ENCODE peak calls at places on chromosome 6, in seven cellular contexts. One of them, this sample, is unnamed.

GRCh38 chr6:51472745-51473483 is 614.5 kb downstream of the PKHD1 start:
- DNase-seq in natural killer cell: no peak
- DNase-seq in progenitor cell of endocrine pancreas: no peak
- DNase-seq in neural crest cell: no peak
- DNase-seq in foreskin fibroblast: no peak
- DNase-seq in GM12865: no peak
- DNase-seq in IMR-90: no peak
- DNase-seq in this sample: no peak

GRCh38 chr6:24720131-24720603 is 1.2 kb upstream of the C6orf62 start:
- DNase-seq in GM12865: peak; percentile 86
- DNase-seq in progenitor cell of endocrine pancreas: peak; percentile 26
- DNase-seq in neural crest cell: peak; percentile 22
- DNase-seq in IMR-90: peak; percentile 28
- DNase-seq in foreskin fibroblast: peak; percentile 71
- DNase-seq in natural killer cell: peak; percentile 76
- DNase-seq in this sample: peak; percentile 87

GRCh38 chr6:133184798-133185380 is 56.3 kb upstream of the EYA4 start:
- DNase-seq in foreskin fibroblast: peak; percentile 54
- DNase-seq in IMR-90: peak; percentile 53
- DNase-seq in progenitor cell of endocrine pancreas: no peak
- DNase-seq in GM12865: peak; percentile 10
- DNase-seq in neural crest cell: no peak
- DNase-seq in natural killer cell: no peak
- DNase-seq in this sample: no peak

GRCh38 chr6:90078513-90079289 is 184.4 kb downstream of the GJA10 start:
- DNase-seq in progenitor cell of endocrine pancreas: no peak
- DNase-seq in natural killer cell: no peak
- DNase-seq in neural crest cell: no peak
- DNase-seq in GM12865: no peak
- DNase-seq in foreskin fibroblast: no peak
- DNase-seq in IMR-90: no peak
- DNase-seq in this sample: no peak

GRCh38 chr6:156175971-156176421 is 601.2 kb upstream of the ARID1B start:
- DNase-seq in foreskin fibroblast: no peak
- DNase-seq in GM12865: no peak
- DNase-seq in natural killer cell: no peak
- DNase-seq in IMR-90: no peak
- DNase-seq in neural crest cell: no peak
- DNase-seq in progenitor cell of endocrine pancreas: peak; percentile 10
- DNase-seq in this sample: no peak

GRCh38 chr6:168122011-168122410 is 43.0 kb upstream of the FRMD1 start:
- DNase-seq in GM12865: no peak
- DNase-seq in neural crest cell: no peak
- DNase-seq in foreskin fibroblast: no peak
- DNase-seq in progenitor cell of endocrine pancreas: peak; percentile 2
- DNase-seq in IMR-90: no peak
- DNase-seq in natural killer cell: peak; percentile 1
- DNase-seq in this sample: peak; percentile 80

GRCh38 chr6:33802186-33803061 is 1.4 kb downstream of the MLN start:
- DNase-seq in neural crest cell: no peak
- DNase-seq in progenitor cell of endocrine pancreas: no peak
- DNase-seq in natural killer cell: no peak
- DNase-seq in IMR-90: no peak
- DNase-seq in GM12865: no peak
- DNase-seq in foreskin fibroblast: no peak
- DNase-seq in this sample: no peak

GRCh38 chr6:31493875-31494694 is 3.9 kb upstream of the MICB start:
- DNase-seq in foreskin fibroblast: peak; percentile 95
- DNase-seq in progenitor cell of endocrine pancreas: peak; percentile 73
- DNase-seq in natural killer cell: peak; percentile 81
- DNase-seq in GM12865: peak; percentile 86
- DNase-seq in neural crest cell: peak; percentile 81
- DNase-seq in IMR-90: peak; percentile 70
- DNase-seq in this sample: peak; percentile 95

GRCh38 chr6:43149260-43149659 is 21.8 kb upstream of the SRF start:
- DNase-seq in natural killer cell: no peak
- DNase-seq in IMR-90: peak; percentile 50
- DNase-seq in foreskin fibroblast: no peak
- DNase-seq in progenitor cell of endocrine pancreas: no peak
- DNase-seq in neural crest cell: no peak
- DNase-seq in GM12865: no peak
- DNase-seq in this sample: no peak

GRCh38 chr6:137704802-137705165 is 162.3 kb upstream of the TNFAIP3 start:
- DNase-seq in foreskin fibroblast: peak; percentile 12
- DNase-seq in neural crest cell: no peak
- DNase-seq in natural killer cell: no peak
- DNase-seq in GM12865: no peak
- DNase-seq in IMR-90: no peak
- DNase-seq in progenitor cell of endocrine pancreas: no peak
- DNase-seq in this sample: no peak

GRCh38 chr6:107607109-107607508 is 117.2 kb downstream of the SOBP start:
- DNase-seq in neural crest cell: no peak
- DNase-seq in IMR-90: no peak
- DNase-seq in progenitor cell of endocrine pancreas: no peak
- DNase-seq in natural killer cell: no peak
- DNase-seq in GM12865: no peak
- DNase-seq in foreskin fibroblast: no peak
- DNase-seq in this sample: no peak

GRCh38 chr6:27897580-27898206 is 14.5 kb downstream of the OR2B2 start:
- DNase-seq in IMR-90: no peak
- DNase-seq in neural crest cell: no peak
- DNase-seq in foreskin fibroblast: no peak
- DNase-seq in progenitor cell of endocrine pancreas: no peak
- DNase-seq in GM12865: peak; percentile 32
- DNase-seq in natural killer cell: no peak
- DNase-seq in this sample: no peak

GRCh38 chr6:39062014-39062740 is 13.6 kb downstream of the GLP1R start:
- DNase-seq in IMR-90: no peak
- DNase-seq in natural killer cell: no peak
- DNase-seq in GM12865: no peak
- DNase-seq in neural crest cell: no peak
- DNase-seq in progenitor cell of endocrine pancreas: no peak
- DNase-seq in foreskin fibroblast: no peak
- DNase-seq in this sample: no peak

GRCh38 chr6:70166088-70166958 is 136.6 kb downstream of the COL9A1 start:
- DNase-seq in natural killer cell: no peak
- DNase-seq in neural crest cell: peak; percentile 61
- DNase-seq in progenitor cell of endocrine pancreas: peak; percentile 50
- DNase-seq in IMR-90: peak; percentile 15
- DNase-seq in GM12865: peak; percentile 51
- DNase-seq in foreskin fibroblast: peak; percentile 78
- DNase-seq in this sample: no peak

GRCh38 chr6:110653381-110653780 is 161.9 kb downstream of the CDK19 start:
- DNase-seq in neural crest cell: no peak
- DNase-seq in progenitor cell of endocrine pancreas: no peak
- DNase-seq in natural killer cell: no peak
- DNase-seq in IMR-90: no peak
- DNase-seq in foreskin fibroblast: no peak
- DNase-seq in GM12865: no peak
- DNase-seq in this sample: no peak

GRCh38 chr6:155216312-155217028 is 47.3 kb upstream of the CLDN20 start:
- DNase-seq in progenitor cell of endocrine pancreas: no peak
- DNase-seq in foreskin fibroblast: no peak
- DNase-seq in natural killer cell: no peak
- DNase-seq in GM12865: no peak
- DNase-seq in IMR-90: no peak
- DNase-seq in neural crest cell: no peak
- DNase-seq in this sample: no peak

GRCh38 chr6:135306740-135307420 is 125.8 kb downstream of the MYB start:
- DNase-seq in foreskin fibroblast: no peak
- DNase-seq in progenitor cell of endocrine pancreas: no peak
- DNase-seq in neural crest cell: no peak
- DNase-seq in natural killer cell: no peak
- DNase-seq in GM12865: no peak
- DNase-seq in IMR-90: no peak
- DNase-seq in this sample: no peak

GRCh38 chr6:116779569-116780164 is 14.1 kb upstream of the FAM162B start:
- DNase-seq in foreskin fibroblast: peak; percentile 53
- DNase-seq in IMR-90: peak; percentile 36
- DNase-seq in GM12865: peak; percentile 40
- DNase-seq in progenitor cell of endocrine pancreas: no peak
- DNase-seq in natural killer cell: no peak
- DNase-seq in neural crest cell: no peak
- DNase-seq in this sample: no peak

GRCh38 chr6:156167289-156168076 is 609.7 kb upstream of the ARID1B start:
- DNase-seq in foreskin fibroblast: peak; percentile 6
- DNase-seq in natural killer cell: no peak
- DNase-seq in IMR-90: peak; percentile 41
- DNase-seq in neural crest cell: no peak
- DNase-seq in progenitor cell of endocrine pancreas: no peak
- DNase-seq in GM12865: no peak
- DNase-seq in this sample: no peak

DNA sequence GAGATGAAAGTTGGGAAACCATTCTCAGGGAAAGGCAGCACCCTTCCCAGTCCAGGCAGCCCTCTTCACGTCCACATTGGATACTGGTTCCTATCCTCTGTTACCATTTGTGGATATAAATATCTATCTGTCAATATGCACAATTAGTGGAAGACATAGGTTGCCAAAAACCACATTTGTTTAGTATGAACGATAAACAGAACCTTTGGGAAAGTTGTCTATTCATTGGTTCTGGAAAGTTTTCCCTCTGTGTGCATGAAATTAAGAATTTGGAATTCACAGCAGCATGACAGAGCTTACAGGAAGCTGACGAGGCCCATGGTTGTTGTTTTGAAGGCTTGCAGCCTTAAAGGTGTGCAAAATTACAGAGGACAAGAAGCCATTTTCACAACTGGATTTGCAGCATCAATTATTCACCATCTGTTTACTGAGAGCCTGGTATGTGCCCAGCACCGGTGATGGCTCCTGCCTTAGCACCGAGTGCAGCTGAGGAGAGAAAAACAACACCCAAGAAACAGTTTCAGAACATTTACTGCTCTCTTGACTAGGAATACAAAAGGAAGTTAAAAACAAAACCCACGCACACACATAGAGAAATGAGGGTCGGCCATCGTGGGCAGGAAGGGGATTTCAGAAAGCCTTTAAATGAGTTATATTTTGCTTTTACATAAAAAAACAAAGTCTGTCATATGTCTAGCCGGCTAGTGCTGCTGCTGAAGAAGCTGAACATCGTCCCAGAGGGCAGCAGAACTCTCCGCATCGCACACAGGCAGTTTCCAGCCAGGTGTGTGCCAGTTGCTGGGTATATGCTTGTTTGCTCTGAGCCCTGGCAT is 319.6 kb downstream of the FARS2 start:
- DNase-seq in natural killer cell: no peak
- DNase-seq in foreskin fibroblast: no peak
- DNase-seq in progenitor cell of endocrine pancreas: no peak
- DNase-seq in neural crest cell: no peak
- DNase-seq in IMR-90: no peak
- DNase-seq in GM12865: peak; percentile 24
- DNase-seq in this sample: no peak
- TF ChIP-seq CTCF in natural killer cell: no peak
- TF ChIP-seq CTCF in foreskin fibroblast: no peak
- TF ChIP-seq CTCF in progenitor cell of endocrine pancreas: no peak
- TF ChIP-seq CTCF in neural crest cell: no peak
- TF ChIP-seq CTCF in IMR-90: no peak
- TF ChIP-seq CTCF in GM12865: no peak
- TF ChIP-seq CTCF in this sample: no peak

DNA sequence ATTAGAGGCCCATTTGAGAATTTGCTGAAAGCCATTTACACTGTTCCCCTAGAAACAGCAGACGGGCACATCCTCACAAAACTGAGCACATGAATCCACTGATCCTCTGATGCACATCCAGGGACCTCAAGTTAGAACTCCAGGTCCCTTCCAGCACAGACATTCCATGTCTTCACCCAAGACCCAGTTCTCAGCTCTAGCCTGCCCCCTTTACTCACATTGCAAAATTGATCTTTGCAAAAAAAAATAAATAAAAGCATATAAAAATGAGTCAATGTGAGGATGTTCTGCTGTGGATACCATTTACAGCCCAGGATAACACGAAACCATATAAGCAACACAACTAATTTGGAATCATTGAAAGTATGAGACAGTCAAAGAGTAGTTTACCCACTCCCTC is 458.2 kb upstream of the JARID2 start:
- DNase-seq in natural killer cell: no peak
- DNase-seq in IMR-90: no peak
- DNase-seq in GM12865: no peak
- DNase-seq in neural crest cell: no peak
- DNase-seq in progenitor cell of endocrine pancreas: no peak
- DNase-seq in foreskin fibroblast: no peak
- DNase-seq in this sample: no peak
- TF ChIP-seq CTCF in natural killer cell: no peak
- TF ChIP-seq CTCF in IMR-90: no peak
- TF ChIP-seq CTCF in GM12865: no peak
- TF ChIP-seq CTCF in neural crest cell: no peak
- TF ChIP-seq CTCF in progenitor cell of endocrine pancreas: no peak
- TF ChIP-seq CTCF in foreskin fibroblast: no peak
- TF ChIP-seq CTCF in this sample: peak; percentile 6

DNA sequence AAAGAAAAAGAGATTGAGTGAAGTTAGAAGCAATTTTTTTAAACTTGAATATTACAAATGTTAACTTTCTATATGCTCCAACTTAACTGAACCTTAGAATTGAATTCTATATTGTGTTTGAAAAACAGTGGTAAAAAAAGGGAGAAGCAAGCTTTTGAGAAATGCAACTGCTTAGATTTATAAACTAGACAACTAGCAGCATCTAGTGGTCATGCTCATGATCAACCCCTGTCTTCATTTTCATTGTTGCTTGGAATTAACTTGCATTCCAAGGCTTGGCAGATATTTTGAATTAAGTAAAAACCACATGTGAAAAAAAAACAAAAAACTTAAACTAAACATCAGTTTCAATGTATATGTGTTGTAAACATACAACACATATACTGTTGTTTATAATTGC is 113.1 kb downstream of the C6orf58 start:
- DNase-seq in neural crest cell: no peak
- DNase-seq in IMR-90: peak; percentile 28
- DNase-seq in GM12865: no peak
- DNase-seq in foreskin fibroblast: peak; percentile 60
- DNase-seq in natural killer cell: no peak
- DNase-seq in progenitor cell of endocrine pancreas: no peak
- DNase-seq in this sample: no peak
- TF ChIP-seq CTCF in neural crest cell: peak; percentile 67
- TF ChIP-seq CTCF in IMR-90: peak; percentile 56
- TF ChIP-seq CTCF in GM12865: peak; percentile 20
- TF ChIP-seq CTCF in foreskin fibroblast: peak; percentile 69
- TF ChIP-seq CTCF in natural killer cell: no peak
- TF ChIP-seq CTCF in progenitor cell of endocrine pancreas: peak; percentile 62
- TF ChIP-seq CTCF in this sample: peak; percentile 60

DNA sequence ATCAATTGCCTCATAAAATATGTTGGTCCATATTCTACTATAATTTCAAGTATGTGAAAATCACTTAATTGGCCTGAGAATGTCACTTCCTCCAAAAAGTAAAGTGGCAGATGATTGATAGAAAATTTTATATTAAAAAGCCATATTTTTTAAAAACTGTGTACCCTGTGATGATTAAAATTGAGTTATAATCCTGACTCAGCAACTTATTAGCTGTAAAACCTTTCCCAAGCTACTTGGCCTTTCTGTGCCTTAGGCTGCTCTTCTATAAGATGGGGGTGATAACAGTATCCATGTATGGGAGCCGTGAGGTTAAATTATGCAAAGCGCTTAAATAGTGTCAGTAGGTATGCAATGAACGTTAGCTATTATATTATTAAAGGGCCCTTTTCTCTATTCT is 524.4 kb downstream of the TFAP2A start:
- DNase-seq in natural killer cell: no peak
- DNase-seq in GM12865: no peak
- DNase-seq in IMR-90: no peak
- DNase-seq in progenitor cell of endocrine pancreas: no peak
- DNase-seq in foreskin fibroblast: no peak
- DNase-seq in neural crest cell: no peak
- DNase-seq in this sample: no peak
- TF ChIP-seq CTCF in natural killer cell: no peak
- TF ChIP-seq CTCF in GM12865: no peak
- TF ChIP-seq CTCF in IMR-90: no peak
- TF ChIP-seq CTCF in progenitor cell of endocrine pancreas: no peak
- TF ChIP-seq CTCF in foreskin fibroblast: no peak
- TF ChIP-seq CTCF in neural crest cell: no peak
- TF ChIP-seq CTCF in this sample: no peak

This sample was measured in osteocyte.